ENCODE peak calls at places on chromosomes 3 and 15, in six cellular contexts. L is esophagus muscularis mucosa; G is effector memory CD4-positive, alpha-beta T cell; E is naive thymus-derived CD4-positive, alpha-beta T cell; Z is psoas muscle; N is hepatocyte. F is an unnamed sample. For H3K27me3 and H3K4me1, the result is how much of the 10 kb centered on the place peaks cover.

GRCh38 chr3:117272876-117273523 is 563.4 kb downstream of the TUSC7 start:
- DNase-seq in L (no peak), G (no peak), E (no peak), Z (no peak), N (no peak), F (no peak)

GRCh38 chr3:31877559-31877958 is 103.5 kb downstream of the OSBPL10 start:
- DNase-seq in L (no peak), G (no peak), E (no peak), Z (no peak), N (no peak), F (no peak)

GRCh38 chr3:184491867-184492615 is 69.5 kb upstream of the EPHB3 start:
- DNase-seq in L (peak), G (no peak), E (no peak), Z (peak), N (no peak), F (no peak)

GRCh38 chr15:22262613-22263020 is 182.3 kb downstream of the OR4M2 start:
- DNase-seq in L (no peak), G (peak), E (no peak), Z (no peak), N (no peak), F (no peak)

GRCh38 chr3:32238816-32239637 is 547 bp downstream of the CMTM8 start:
- DNase-seq in L (peak), G (peak), E (no peak), Z (peak), N (peak), F (peak)

GRCh38 chr15:70892002-70892911 is at the start of the genes LRRC49 and THAP10:
- DNase-seq in L (peak), G (no peak), E (no peak), Z (peak), N (peak), F (peak)

GRCh38 chr3:188416041-188416440 is 262.1 kb downstream of the LPP start:
- DNase-seq in L (no peak), G (no peak), E (no peak), Z (no peak), N (no peak), F (no peak)

GRCh38 chr3:38588276-38588971 is 61.1 kb downstream of the SCN5A start:
- DNase-seq in L (peak), G (no peak), E (no peak), Z (no peak), N (no peak), F (no peak)

GRCh38 chr3:99925584-99925983 is 107.9 kb downstream of the CMSS1 start:
- DNase-seq in L (no peak), G (no peak), E (no peak), Z (no peak), N (peak), F (no peak)

GRCh38 chr3:108455212-108455705 is 55.1 kb downstream of the MYH15 start:
- DNase-seq in L (no peak), G (no peak), E (no peak), Z (no peak), N (no peak), F (no peak)

GRCh38 chr3:155890671-155891190 is 20.3 kb downstream of the GMPS start:
- DNase-seq in L (no peak), G (no peak), E (no peak), Z (no peak), N (peak), F (no peak)

GRCh38 chr3:150362515-150363302 is 45.4 kb upstream of the TSC22D2 start:
- DNase-seq in L (no peak), G (no peak), E (no peak), Z (no peak), N (no peak), F (no peak)

GRCh38 chr3:69763458-69763857 is 24.2 kb downstream of the MITF start:
- DNase-seq in L (no peak), G (no peak), E (no peak), Z (no peak), N (no peak), F (no peak)

GRCh38 chr3:69762790-69763229 is 23.5 kb downstream of the MITF start:
- DNase-seq in L (no peak), G (no peak), E (no peak), Z (no peak), N (no peak), F (no peak)

GRCh38 chr3:69764861-69765260 is 25.6 kb downstream of the MITF start:
- DNase-seq in L (no peak), G (no peak), E (no peak), Z (no peak), N (no peak), F (no peak)

GRCh38 chr3:69763976-69764851 is 24.9 kb downstream of the MITF start:
- DNase-seq in L (no peak), G (no peak), E (no peak), Z (no peak), N (no peak), F (no peak)

GRCh38 chr3:69761896-69762789 is 22.9 kb downstream of the MITF start:
- DNase-seq in L (peak), G (no peak), E (no peak), Z (no peak), N (no peak), F (no peak)
- H3K27ac ChIP-seq in L (peak), G (no peak), E (no peak), Z (peak), N (peak), F (no peak)

DNA sequence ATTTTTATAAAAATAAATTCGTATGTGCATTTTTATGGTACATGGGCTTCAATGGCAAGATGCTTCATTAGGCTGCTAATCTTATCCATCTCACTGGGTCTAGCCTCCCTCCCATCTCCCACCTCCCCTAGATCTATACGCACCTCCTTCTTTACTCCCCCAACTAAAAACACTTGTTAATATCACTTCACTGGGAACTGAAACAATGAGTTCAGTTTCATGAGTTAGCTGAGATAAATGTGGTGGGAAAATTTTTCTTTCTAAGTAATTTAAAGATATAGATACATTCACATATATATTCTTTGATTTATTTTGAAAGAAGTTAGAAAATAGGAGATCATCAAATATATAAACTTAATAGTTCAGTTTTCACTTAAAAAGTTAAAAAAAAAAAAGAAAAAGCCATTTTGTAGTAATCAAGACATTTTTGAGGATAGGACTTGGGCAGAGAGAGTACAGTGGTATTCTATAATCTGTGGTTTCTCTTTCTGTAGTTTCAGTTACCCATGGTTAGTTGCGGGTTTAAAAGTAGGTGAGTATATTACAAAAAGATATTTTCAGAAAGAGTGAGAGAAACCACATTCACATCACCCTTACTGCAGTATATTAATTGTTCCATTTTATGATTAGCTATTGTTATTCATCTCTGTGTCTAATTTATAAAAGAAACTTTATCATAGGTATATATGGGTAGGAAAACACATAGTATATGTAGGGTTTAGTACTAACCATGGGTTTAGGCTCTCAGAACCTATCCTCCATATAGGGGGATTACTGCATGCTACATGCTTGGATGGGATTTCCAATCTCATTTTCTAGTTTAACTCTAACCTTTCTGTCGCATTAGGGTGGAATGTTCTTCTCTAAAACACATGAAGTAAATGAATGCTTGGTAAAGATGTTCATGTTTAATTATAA is 316.0 kb upstream of the CBLB start:
- DNase-seq in L (no peak), G (no peak), E (no peak), Z (no peak), N (no peak), F (no peak)
- H3K27me3 ChIP-seq in L (under half), G (under half), E (under half), Z (under half), N (under half), F (under half)

DNA sequence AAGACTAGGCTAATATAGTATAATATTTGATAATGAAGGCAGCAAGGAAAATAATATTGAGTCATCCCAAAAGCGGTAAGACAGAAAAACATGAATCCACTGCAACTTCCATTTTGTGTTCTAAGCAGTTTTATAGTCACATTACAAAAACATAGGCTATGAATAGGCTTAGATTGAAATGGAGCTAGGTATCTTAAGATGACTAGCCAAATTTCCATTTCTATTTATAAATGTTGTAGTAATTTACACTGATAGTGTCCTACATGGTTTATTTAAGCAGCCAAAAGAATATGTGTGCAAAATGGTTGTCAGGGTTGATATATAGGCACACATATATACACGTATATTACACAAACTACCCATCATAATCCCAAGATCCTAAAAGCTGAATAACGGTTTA is 82.0 kb downstream of the VPS13C start:
- DNase-seq in L (no peak), G (no peak), E (no peak), Z (no peak), N (no peak), F (no peak)
- H3K4me1 ChIP-seq in L (under half), G (under half), E (under half), Z (under half), N (under half), F (under half)

GRCh38 chr3:141753399-141753798 is 9.8 kb upstream of the GRK7 start:
- DNase-seq in L (no peak), G (no peak), E (no peak), Z (no peak), N (no peak), F (no peak)
- H3K27ac ChIP-seq in L (no peak), G (no peak), E (no peak), Z (no peak), N (no peak), F (no peak)

GRCh38 chr3:186640929-186641328 is 730 bp downstream of the FETUB start:
- DNase-seq in L (no peak), G (no peak), E (no peak), Z (no peak), N (no peak), F (no peak)

GRCh38 chr3:186646106-186646505 is 5.9 kb downstream of the FETUB start:
- DNase-seq in L (no peak), G (no peak), E (no peak), Z (no peak), N (no peak), F (no peak)

GRCh38 chr3:186642014-186642413 is 1.8 kb downstream of the FETUB start:
- DNase-seq in L (no peak), G (no peak), E (no peak), Z (no peak), N (no peak), F (no peak)

GRCh38 chr3:186644683-186645082 is 4.5 kb downstream of the FETUB start:
- DNase-seq in L (no peak), G (no peak), E (no peak), Z (no peak), N (no peak), F (no peak)

GRCh38 chr3:186643493-186643892 is 3.3 kb downstream of the FETUB start:
- DNase-seq in L (no peak), G (no peak), E (no peak), Z (no peak), N (no peak), F (no peak)
- H3K27me3 ChIP-seq in L (under half), G (under half), E (under half), Z (under half), N (under half), F (under half)

DNA sequence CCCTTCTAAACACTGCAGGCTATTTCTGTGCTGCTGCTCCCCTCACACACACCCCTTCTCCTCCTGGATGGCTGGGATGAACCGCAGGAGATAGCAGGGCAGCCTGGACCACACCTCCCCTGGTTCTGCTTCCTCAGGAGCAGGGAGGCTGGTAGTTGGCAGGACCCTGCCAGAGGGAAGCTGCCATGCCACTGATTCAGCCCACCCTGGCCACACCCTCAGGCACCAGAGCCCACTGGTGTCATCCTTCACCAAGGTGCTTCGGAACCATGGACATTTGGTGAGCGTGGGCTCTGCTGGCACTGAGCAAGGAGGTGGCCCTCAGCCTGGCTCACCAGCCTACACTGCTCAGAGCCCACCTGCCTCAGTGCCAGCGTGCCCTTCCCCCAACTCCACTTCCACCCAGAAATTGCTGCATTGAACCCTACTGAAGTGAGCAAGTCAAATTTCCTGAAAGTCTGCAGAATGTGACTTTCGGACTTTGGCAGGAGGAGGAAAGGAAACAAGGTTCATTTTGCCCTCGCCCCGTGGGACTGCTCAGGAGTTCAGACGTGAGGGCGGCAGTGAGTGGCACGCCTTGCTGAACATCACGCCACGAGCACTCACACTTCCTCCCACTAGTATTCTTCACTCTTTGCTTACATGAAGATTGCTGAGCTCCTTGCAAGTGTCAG is 26.3 kb downstream of the BMF start:
- DNase-seq in L (no peak), G (no peak), E (no peak), Z (no peak), N (no peak), F (no peak)
- H3K4me1 ChIP-seq in L (under half), G (under half), E (under half), Z (under half), N (half or more), F (under half)

GRCh38 chr15:41840092-41840491 is 1.4 kb downstream of the PLA2G4B start:
- DNase-seq in L (no peak), G (no peak), E (no peak), Z (no peak), N (no peak), F (no peak)
- H3K27ac ChIP-seq in L (no peak), G (no peak), E (no peak), Z (no peak), N (no peak), F (no peak)

GRCh38 chr3:27730774-27731659 is 8.9 kb upstream of the EOMES start:
- DNase-seq in L (no peak), G (no peak), E (no peak), Z (no peak), N (no peak), F (no peak)

GRCh38 chr3:27729325-27729724 is 7.2 kb upstream of the EOMES start:
- DNase-seq in L (no peak), G (no peak), E (no peak), Z (no peak), N (no peak), F (no peak)

GRCh38 chr3:27728195-27729087 is 6.3 kb upstream of the EOMES start:
- DNase-seq in L (no peak), G (no peak), E (no peak), Z (no peak), N (no peak), F (no peak)

GRCh38 chr3:27726240-27726639 is 4.1 kb upstream of the EOMES start:
- DNase-seq in L (no peak), G (no peak), E (no peak), Z (no peak), N (no peak), F (no peak)

DNA sequence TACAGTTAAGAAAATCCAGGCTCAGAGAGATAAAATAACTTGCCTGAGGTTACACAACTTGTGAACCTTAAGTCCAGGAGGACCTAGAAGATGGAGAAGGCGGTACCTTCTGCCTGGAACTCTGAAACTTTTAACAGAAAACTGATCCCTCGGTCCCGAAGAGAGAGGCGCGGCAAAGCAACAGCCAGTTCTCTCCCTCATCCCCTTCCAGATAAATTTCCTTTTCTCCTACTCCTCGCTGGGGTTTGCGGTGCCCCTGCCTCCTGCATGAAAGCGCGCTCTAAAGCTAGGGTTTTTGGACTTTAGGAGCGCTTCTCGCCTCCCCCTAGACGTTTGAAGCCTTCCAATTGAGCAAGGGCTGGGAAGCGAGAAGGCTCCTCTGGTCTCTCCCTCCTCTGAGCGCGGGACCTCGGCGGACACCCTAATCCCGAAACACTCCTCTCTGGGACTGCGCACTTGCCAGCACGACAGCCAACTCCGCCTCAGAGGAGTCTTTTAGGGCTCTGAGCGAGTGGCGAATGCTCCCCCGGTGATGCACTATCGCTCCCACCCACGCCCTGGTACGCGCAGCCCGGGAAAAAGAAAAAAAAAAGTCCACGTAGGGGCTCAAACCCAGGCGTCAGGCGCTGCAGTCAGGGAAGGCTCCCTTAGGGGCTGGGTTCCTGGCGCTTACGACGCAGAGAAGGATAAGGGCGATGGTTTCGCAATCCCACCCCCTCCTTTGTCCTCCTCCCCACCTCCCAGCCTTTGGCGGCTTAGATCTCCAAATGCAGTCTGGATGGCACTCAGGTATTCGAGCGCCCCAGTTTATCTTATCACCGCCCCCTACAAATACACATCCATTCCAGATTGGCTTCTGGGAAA is 7.9 kb upstream of the EOMES start:
- DNase-seq in L (no peak), G (no peak), E (no peak), Z (no peak), N (no peak), F (no peak)
- H3K27me3 ChIP-seq in L (half or more), G (half or more), E (under half), Z (under half), N (half or more), F (under half)